ENCODE peak calls at places on chromosomes 12 and 14, in ten cellular contexts. U is HFF-Myc; F is CD8-positive, alpha-beta T cell; V is hepatocyte; K is neural progenitor cell; S is tibial artery; O is CD14-positive monocyte; N is ovary; C is endothelial cell; E is MM.1S. Q is an unnamed sample.

GRCh38 chr12:89999699-90000505 is 291.3 kb upstream of the ATP2B1 start:
- DNase-seq in U (no peak), F (no peak), V (no peak), K (no peak), S (no peak), O (no peak), N (no peak), C (no peak), E (no peak), Q (no peak)

GRCh38 chr12:129075451-129076208 is 222.4 kb downstream of the GLT1D1 start:
- DNase-seq in U (no peak), F (no peak), V (no peak), K (no peak), S (no peak), O (no peak), N (no peak), C (no peak), E (no peak), Q (peak; percentile 32)

GRCh38 chr12:26100966-26101744 is 23.7 kb downstream of the BHLHE41 start:
- DNase-seq in U (no peak), F (no peak), V (peak; percentile 87), K (no peak), S (no peak), O (no peak), N (no peak), C (no peak), E (peak; percentile 30), Q (no peak)

GRCh38 chr14:89139404-89140247 is 277.4 kb downstream of the FOXN3 start:
- DNase-seq in U (no peak), F (no peak), V (no peak), K (no peak), S (no peak), O (no peak), N (no peak), C (no peak), E (no peak), Q (no peak)

GRCh38 chr12:121711925-121712461 is 559 bp upstream of the TMEM120B start:
- DNase-seq in U (no peak), F (no peak), V (peak; percentile 71), K (peak; percentile 65), S (no peak), O (no peak), N (no peak), C (no peak), E (no peak), Q (peak; percentile 47)

GRCh38 chr14:38389666-38390065 is 133.8 kb upstream of the CLEC14A start:
- DNase-seq in U (peak; percentile 86), F (no peak), V (no peak), K (no peak), S (no peak), O (no peak), N (no peak), C (no peak), E (no peak), Q (no peak)

GRCh38 chr14:71290960-71291466 is 383.8 kb downstream of the PCNX1 start:
- DNase-seq in U (peak; percentile 31), F (no peak), V (peak; percentile 49), K (no peak), S (no peak), O (peak; percentile 83), N (no peak), C (no peak), E (peak; percentile 80), Q (no peak)

GRCh38 chr14:21791749-21792148 is 118.1 kb upstream of the OR4E1 start:
- DNase-seq in U (no peak), F (no peak), V (no peak), K (no peak), S (no peak), O (no peak), N (no peak), C (no peak), E (no peak), Q (no peak)

GRCh38 chr12:59087077-59087673 is 166.9 kb upstream of the LRIG3 start:
- DNase-seq in U (no peak), F (no peak), V (peak; percentile 17), K (no peak), S (no peak), O (no peak), N (no peak), C (no peak), E (no peak), Q (no peak)

DNA sequence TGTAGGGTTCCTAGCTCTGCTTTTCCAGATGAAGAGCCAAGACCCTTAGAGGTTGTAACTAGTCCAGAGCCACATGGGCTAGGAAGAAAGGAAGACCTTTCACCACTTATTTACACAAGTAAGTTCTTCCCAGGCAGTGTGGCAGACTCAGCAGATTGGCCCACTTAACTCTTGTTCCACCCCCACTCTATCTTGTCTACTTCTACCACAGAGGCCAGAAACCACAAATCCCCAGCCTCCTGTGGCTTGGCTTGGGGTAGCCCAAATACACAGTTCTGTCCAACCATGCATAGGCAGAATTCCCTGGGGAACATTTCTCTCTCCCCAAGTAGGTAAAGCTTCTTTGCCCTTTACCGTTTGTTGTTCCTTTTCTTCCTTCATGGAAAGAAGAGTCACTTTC is 383.5 kb downstream of the RGS6 start:
- DNase-seq in U (no peak), F (no peak), V (no peak), K (no peak), S (no peak), O (no peak), N (no peak), C (no peak), E (no peak), Q (no peak)
- TF ChIP-seq CTCF in U (no peak), F (no peak), V (no peak), K (no peak), S (no peak), O (no peak), N (no peak), C (no peak), E (no peak), Q (no peak)

DNA sequence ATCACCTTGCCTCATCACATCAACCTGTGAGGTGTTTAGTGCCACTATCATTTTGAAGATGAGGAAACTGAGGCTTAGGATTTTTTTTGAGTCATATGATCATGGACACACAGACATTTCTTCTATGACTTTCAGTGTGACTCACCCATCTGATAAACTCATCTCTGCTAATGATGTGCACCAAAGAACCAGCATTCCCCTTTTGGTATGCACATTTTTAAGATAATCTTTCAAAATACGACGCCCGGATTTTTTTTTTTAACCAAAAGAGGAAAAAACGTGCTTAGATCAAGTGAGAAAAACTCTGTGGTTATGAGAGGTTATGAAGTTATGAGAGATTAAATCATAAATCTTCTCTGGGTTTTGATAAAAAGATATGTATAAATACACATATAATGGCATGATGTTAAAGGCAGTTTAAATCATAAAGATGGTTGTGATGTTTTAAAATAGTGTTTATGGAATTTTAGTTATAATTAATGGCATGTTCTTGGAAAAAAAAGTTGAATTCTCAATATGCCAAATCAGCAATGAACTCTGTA is 948.1 kb downstream of the TMTC2 start:
- DNase-seq in U (no peak), F (no peak), V (no peak), K (no peak), S (no peak), O (no peak), N (no peak), C (no peak), E (no peak), Q (no peak)
- TF ChIP-seq CTCF in U (no peak), F (no peak), V (no peak), K (no peak), S (no peak), O (no peak), N (no peak), C (no peak), E (no peak), Q (no peak)

GRCh38 chr12:3314306-3314663 is 176.7 kb upstream of the PRMT8 start:
- DNase-seq in U (no peak), F (no peak), V (no peak), K (no peak), S (no peak), O (no peak), N (no peak), C (no peak), E (no peak), Q (no peak)
- TF ChIP-seq CTCF in U (no peak), F (no peak), V (no peak), K (no peak), S (no peak), O (no peak), N (no peak), C (no peak), E (no peak), Q (no peak)

GRCh38 chr14:63887899-63888298 is 35.1 kb downstream of the SYNE2 start:
- DNase-seq in U (no peak), F (no peak), V (no peak), K (no peak), S (no peak), O (no peak), N (no peak), C (no peak), E (no peak), Q (no peak)
- TF ChIP-seq CTCF in U (no peak), F (no peak), V (no peak), K (no peak), S (no peak), O (no peak), N (no peak), C (no peak), E (no peak), Q (no peak)

GRCh38 chr12:10364839-10365681 is 24.8 kb downstream of the KLRK1 start:
- DNase-seq in U (peak; percentile 39), F (peak; percentile 40), V (peak; percentile 89), K (peak; percentile 45), S (peak; percentile 49), O (no peak), N (peak; percentile 60), C (peak; percentile 16), E (peak; percentile 67), Q (no peak)

GRCh38 chr12:10365716-10366433 is 24.0 kb downstream of the KLRK1 start:
- DNase-seq in U (no peak), F (no peak), V (no peak), K (peak; percentile 3), S (no peak), O (no peak), N (no peak), C (no peak), E (no peak), Q (no peak)

GRCh38 chr12:10363922-10364838 is 25.7 kb downstream of the KLRK1 start:
- DNase-seq in U (no peak), F (no peak), V (peak; percentile 60), K (peak; percentile 41), S (peak; percentile 42), O (no peak), N (peak; percentile 67), C (peak; percentile 12), E (peak; percentile 51), Q (no peak)

GRCh38 chr12:10368206-10369171 is 21.4 kb downstream of the KLRK1 start:
- DNase-seq in U (no peak), F (no peak), V (no peak), K (no peak), S (no peak), O (no peak), N (peak; percentile 51), C (no peak), E (no peak), Q (no peak)

DNA sequence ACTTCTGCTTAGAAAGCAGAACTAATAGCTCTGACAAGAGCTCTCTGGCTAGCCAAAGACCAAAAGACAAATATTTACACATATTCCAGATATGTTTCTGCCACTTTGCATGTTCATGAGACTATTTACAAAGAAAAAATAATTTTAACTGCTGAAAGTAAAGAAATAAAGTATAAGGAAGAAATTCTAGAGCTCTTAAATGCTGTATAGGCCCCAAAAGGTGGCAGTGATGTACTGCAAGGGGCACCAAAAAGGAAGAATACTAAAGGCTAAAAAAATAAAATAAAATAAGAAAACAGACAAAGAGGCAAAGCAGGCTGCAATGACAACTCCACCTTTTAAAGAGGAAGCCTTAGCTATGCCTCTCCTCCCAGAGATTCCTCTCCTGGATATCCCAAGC is 23.0 kb downstream of the KLRK1 start:
- DNase-seq in U (no peak), F (no peak), V (peak; percentile 42), K (no peak), S (no peak), O (no peak), N (no peak), C (no peak), E (no peak), Q (no peak)
- TF ChIP-seq CTCF in U (peak; percentile 29), F (peak; percentile 69), V (peak; percentile 54), K (peak; percentile 30), S (no peak), O (no peak), N (no peak), C (no peak), E (no peak), Q (no peak)

Q was measured in nephron progenitor cell.